ENCODE peak calls at places on chromosomes 5 and 9, in six cellular contexts. K, X, F, A, U and S are unnamed samples.

GRCh38 chr5:181036816-181037364 is 3.2 kb upstream of the BTNL9 start:
- DNase-seq in K (no peak), U (no peak), X (peak; percentile 51), F (no peak), A (no peak), S (no peak)

GRCh38 chr5:131814990-131815389 is 18.2 kb upstream of the FNIP1 start:
- DNase-seq in K (no peak), U (no peak), A (peak; percentile 46), F (peak; percentile 23), X (no peak), S (no peak)

GRCh38 chr9:100602302-100602930 is 24.5 kb downstream of the CAVIN4 start:
- DNase-seq in K (peak; percentile 44), F (no peak), A (no peak), X (no peak), U (peak; percentile 74), S (no peak)

GRCh38 chr9:130946778-130947617 is 8.0 kb upstream of the FIBCD1 start:
- DNase-seq in X (no peak), K (no peak), A (no peak), F (no peak), U (no peak), S (no peak)

GRCh38 chr9:123378956-123379660 is 23.1 kb downstream of the CRB2 start:
- DNase-seq in K (no peak), X (no peak), F (no peak), U (no peak), A (no peak), S (no peak)

GRCh38 chr9:98848450-98849149 is 41.1 kb downstream of the GALNT12 start:
- DNase-seq in K (peak; percentile 79), U (peak; percentile 94), X (peak; percentile 95), F (peak; percentile 23), A (peak; percentile 90), S (peak; percentile 88)

GRCh38 chr5:170522211-170523128 is 18.6 kb downstream of the KCNIP1 start:
- DNase-seq in A (no peak), U (peak; percentile 82), F (peak; percentile 40), X (no peak), K (no peak), S (no peak)

GRCh38 chr9:112012026-112012902 is 115.7 kb downstream of the UGCG start:
- DNase-seq in A (peak; percentile 77), F (peak; percentile 76), U (peak; percentile 15), K (no peak), X (no peak), S (no peak)

GRCh38 chr5:163757344-163757743 is 251.9 kb downstream of the MAT2B start:
- DNase-seq in U (no peak), F (no peak), A (no peak), K (no peak), X (no peak), S (no peak)

GRCh38 chr9:9892217-9892616 is 720.6 kb downstream of the PTPRD start:
- DNase-seq in K (no peak), X (no peak), A (no peak), U (no peak), F (no peak), S (no peak)

GRCh38 chr5:135332519-135333150 is 66.4 kb downstream of the MACROH2A1 start:
- DNase-seq in K (peak; percentile 79), X (no peak), F (no peak), U (peak; percentile 6), A (peak; percentile 47), S (no peak)

GRCh38 chr5:16596541-16596940 is 20.3 kb downstream of the RETREG1 start:
- DNase-seq in A (no peak), K (no peak), F (peak; percentile 58), U (no peak), X (no peak), S (no peak)

GRCh38 chr9:92035146-92035545 is 80.1 kb downstream of the SPTLC1 start:
- DNase-seq in K (no peak), A (peak; percentile 62), F (peak; percentile 9), U (no peak), X (no peak), S (no peak)

GRCh38 chr9:117247271-117247670 is 167.6 kb downstream of the ASTN2 start:
- DNase-seq in A (no peak), U (peak; percentile 26), K (peak; percentile 25), X (no peak), F (no peak), S (no peak)

GRCh38 chr9:92647671-92648446 is 22.1 kb downstream of the IPPK start:
- DNase-seq in F (no peak), A (no peak), U (no peak), X (peak; percentile 45), K (no peak), S (peak; percentile 49)

GRCh38 chr9:121563425-121563824 is 63.8 kb upstream of the GGTA1 start:
- DNase-seq in K (no peak), A (no peak), X (no peak), U (no peak), F (no peak), S (no peak)

GRCh38 chr5:150625164-150625535 is 15.3 kb upstream of the SYNPO start:
- DNase-seq in U (no peak), A (no peak), F (no peak), K (no peak), X (no peak), S (no peak)

GRCh38 chr5:145920542-145921210 is 15.7 kb upstream of the SH3RF2 start:
- DNase-seq in X (no peak), F (no peak), K (no peak), A (no peak), U (no peak), S (no peak)

GRCh38 chr9:89274838-89275237 is 36.2 kb upstream of the CKS2 start:
- DNase-seq in X (no peak), U (no peak), K (no peak), F (peak; percentile 87), A (peak; percentile 89), S (no peak)

GRCh38 chr9:86557063-86557766 is 203.0 kb upstream of the TUT7 start:
- DNase-seq in X (no peak), U (no peak), K (no peak), A (peak; percentile 89), F (peak; percentile 84), S (no peak)